ENCODE peak calls at places on chromosomes 11 and 22, in seven cellular contexts. U, H, E, S, G, A and Q are unnamed samples.
A peak's percentile ranks its signal among the peaks of the same experiment; 100 is the strongest.

GRCh38 chr22:23534851-23535717 is 45.0 kb downstream of the IGLL1 start:
- DNase-seq in U (no peak), H (no peak), E (no peak), S (no peak), G (peak; percentile 31), A (no peak), Q (peak; percentile 10)

GRCh38 chr22:23285734-23286133 is 105.4 kb downstream of the BCR start:
- DNase-seq in U (no peak), H (no peak), E (no peak), S (no peak), G (no peak), A (no peak), Q (no peak)

GRCh38 chr22:47174671-47175111 is 412.2 kb downstream of the TBC1D22A start:
- DNase-seq in U (peak; percentile 8), H (no peak), E (no peak), S (no peak), G (peak; percentile 14), A (no peak), Q (no peak)

GRCh38 chr22:46084943-46085830 is 65.1 kb upstream of the PPARA start:
- DNase-seq in U (peak; percentile 75), H (peak; percentile 88), E (peak; percentile 93), S (no peak), G (no peak), A (peak; percentile 63), Q (peak; percentile 91)

GRCh38 chr11:106311531-106312230 is 234.2 kb downstream of the AASDHPPT start:
- DNase-seq in U (no peak), H (no peak), E (no peak), S (no peak), G (no peak), A (no peak), Q (no peak)

GRCh38 chr11:59801981-59802638 is 8.5 kb downstream of the MRPL16 start:
- DNase-seq in U (no peak), H (peak; percentile 39), E (no peak), S (no peak), G (no peak), A (no peak), Q (no peak)

GRCh38 chr11:19844806-19845205 is 132.2 kb downstream of the NAV2 start:
- DNase-seq in U (no peak), H (no peak), E (no peak), S (no peak), G (no peak), A (no peak), Q (no peak)

GRCh38 chr22:47000888-47001287 is 238.4 kb downstream of the TBC1D22A start:
- DNase-seq in U (no peak), H (no peak), E (no peak), S (no peak), G (no peak), A (no peak), Q (no peak)

GRCh38 chr11:114168691-114169090 is 109.2 kb downstream of the ZBTB16 start:
- DNase-seq in U (peak; percentile 11), H (no peak), E (no peak), S (no peak), G (no peak), A (peak; percentile 69), Q (no peak)

GRCh38 chr11:73597340-73597955 is 464 bp downstream of the FAM168A start:
- DNase-seq in U (no peak), H (no peak), E (no peak), S (no peak), G (no peak), A (peak; percentile 18), Q (no peak)

GRCh38 chr11:35364101-35364780 is 55.1 kb downstream of the SLC1A2 start:
- DNase-seq in U (peak; percentile 55), H (no peak), E (peak; percentile 69), S (no peak), G (no peak), A (peak; percentile 35), Q (no peak)

GRCh38 chr11:70255717-70256116 is 14.8 kb upstream of the PPFIA1 start:
- DNase-seq in U (no peak), H (no peak), E (no peak), S (no peak), G (no peak), A (no peak), Q (no peak)

GRCh38 chr22:49158741-49159564 is 668.7 kb downstream of the BRD1 start:
- DNase-seq in U (no peak), H (no peak), E (no peak), S (no peak), G (no peak), A (no peak), Q (no peak)

GRCh38 chr11:44017443-44018126 is 30.2 kb upstream of the ACCSL start:
- DNase-seq in U (no peak), H (peak; percentile 17), E (peak; percentile 16), S (no peak), G (no peak), A (no peak), Q (no peak)

GRCh38 chr11:8070417-8071101 is 10.5 kb upstream of the TUB start:
- DNase-seq in U (no peak), H (no peak), E (no peak), S (no peak), G (no peak), A (no peak), Q (no peak)

GRCh38 chr11:118655486-118656190 is 23.8 kb downstream of the TREH start:
- DNase-seq in U (no peak), H (no peak), E (no peak), S (no peak), G (no peak), A (no peak), Q (no peak)

GRCh38 chr11:8099291-8099899 is 18.4 kb downstream of the TUB start:
- DNase-seq in U (peak; percentile 78), H (peak; percentile 76), E (peak; percentile 85), S (peak; percentile 60), G (peak; percentile 71), A (peak; percentile 84), Q (peak; percentile 90)

GRCh38 chr11:75673977-75674582 is 5.2 kb upstream of the MAP6 start:
- DNase-seq in U (no peak), H (no peak), E (no peak), S (no peak), G (no peak), A (no peak), Q (peak; percentile 78)

DNA sequence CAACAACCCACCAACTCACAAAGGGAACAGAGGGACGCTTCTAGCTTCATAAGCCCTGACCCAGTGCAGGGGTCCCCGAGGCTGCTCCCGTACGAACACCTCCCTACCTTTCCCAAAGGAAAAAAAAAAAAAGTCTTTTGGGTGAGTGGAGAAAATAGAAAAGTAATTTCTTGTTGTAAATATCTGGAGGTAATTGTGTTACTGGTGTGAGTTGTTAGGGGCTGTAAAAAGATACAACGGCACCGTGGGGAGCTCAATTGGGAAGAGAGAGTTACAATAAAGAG is 3.4 kb downstream of the PAX6 start:
- DNase-seq in U (no peak), H (no peak), E (no peak), S (no peak), G (no peak), A (no peak), Q (no peak)
- H3K27me3 ChIP-seq in U (peaks cover 17% of the 10 kb centered on the region), H (peaks cover 3% of the 10 kb centered on the region), E (peaks cover 100% of the 10 kb centered on the region), S (peaks cover 93% of the 10 kb centered on the region), G (peaks cover 90% of the 10 kb centered on the region), A (peaks cover 95% of the 10 kb centered on the region), Q (peaks cover 2% of the 10 kb centered on the region)

DNA sequence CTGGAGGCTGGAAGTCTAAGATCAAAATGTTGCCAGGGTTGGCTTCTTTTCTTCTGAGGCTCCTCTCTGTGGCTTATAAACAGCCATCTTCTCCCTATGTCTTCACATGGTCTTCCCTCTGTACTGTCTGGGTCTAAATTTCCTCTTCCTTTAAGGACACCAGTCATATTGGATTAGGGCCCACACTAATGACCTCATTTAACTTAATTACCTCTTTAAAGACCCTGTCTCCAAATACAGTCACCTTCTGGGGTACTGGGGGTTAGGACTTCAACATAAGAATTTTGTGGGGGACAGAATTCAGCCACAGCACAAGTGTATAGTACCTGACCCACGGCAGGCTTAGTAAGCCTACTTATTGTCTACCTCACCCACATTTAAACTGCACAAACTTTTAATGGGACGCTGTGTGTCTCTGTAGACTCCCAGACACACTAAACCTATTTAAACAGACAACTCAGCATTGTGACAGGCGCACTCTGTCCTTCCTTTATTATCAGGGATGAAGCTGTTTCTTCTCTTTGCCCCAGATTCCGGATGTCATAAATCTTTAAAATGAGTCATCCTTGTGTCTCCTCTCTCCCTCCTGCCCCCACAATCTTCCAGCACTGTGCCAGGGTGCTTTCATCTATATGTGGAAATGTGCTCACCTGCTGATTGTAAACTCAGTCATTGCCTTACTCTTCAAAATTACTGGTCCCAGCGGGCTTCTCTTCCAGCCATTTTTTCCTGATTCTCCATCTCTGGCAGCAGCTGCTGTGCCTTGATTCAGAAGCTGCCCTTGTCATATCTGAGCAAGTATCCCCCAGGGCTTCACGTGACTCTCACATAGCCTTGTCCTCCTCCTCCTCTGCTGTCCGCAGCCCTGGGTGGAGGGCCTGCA is 5.4 kb upstream of the MAPK8IP1 start:
- DNase-seq in U (no peak), H (no peak), E (no peak), S (no peak), G (no peak), A (no peak), Q (no peak)
- H3K27ac ChIP-seq in U (no peak overlapping the region), H (no peak overlapping the region), E (no peak overlapping the region), S (no peak overlapping the region), G (no peak overlapping the region), A (no peak overlapping the region), Q (peak overlapping the region; percentile 41)

GRCh38 chr11:2884424-2884815 is 1.2 kb downstream of the CDKN1C start:
- DNase-seq in U (no peak), H (peak; percentile 68), E (peak; percentile 62), S (no peak), G (no peak), A (no peak), Q (peak; percentile 49)
- H3K27me3 ChIP-seq in U (no peaks in the 10 kb centered on the region), H (no peaks in the 10 kb centered on the region), E (peaks cover 3% of the 10 kb centered on the region), S (no peaks in the 10 kb centered on the region), G (peaks cover 4% of the 10 kb centered on the region), A (peaks cover 8% of the 10 kb centered on the region), Q (no peaks in the 10 kb centered on the region)

GRCh38 chr22:30225220-30225922 is 21.2 kb downstream of the LIF start:
- DNase-seq in U (no peak), H (no peak), E (no peak), S (no peak), G (no peak), A (no peak), Q (no peak)

GRCh38 chr22:30226192-30226832 is 20.2 kb downstream of the LIF start:
- DNase-seq in U (no peak), H (no peak), E (no peak), S (no peak), G (no peak), A (no peak), Q (no peak)

GRCh38 chr22:30222321-30222720 is 24.2 kb downstream of the LIF start:
- DNase-seq in U (no peak), H (no peak), E (no peak), S (no peak), G (no peak), A (no peak), Q (no peak)

GRCh38 chr22:30223303-30223702 is 23.3 kb downstream of the LIF start:
- DNase-seq in U (no peak), H (no peak), E (no peak), S (no peak), G (no peak), A (no peak), Q (no peak)

GRCh38 chr22:30224161-30224857 is 22.2 kb downstream of the LIF start:
- DNase-seq in U (no peak), H (no peak), E (no peak), S (no peak), G (no peak), A (no peak), Q (no peak)
- H3K27ac ChIP-seq in U (no peak overlapping the region), H (no peak overlapping the region), E (no peak overlapping the region), S (no peak overlapping the region), G (no peak overlapping the region), A (no peak overlapping the region), Q (no peak overlapping the region)